ENCODE peak calls at places on chromosomes 7 and 10, in eight cellular contexts. C is GM04504; W is AG10803; M is iris pigment epithelial cell; B is H7; U is AG08395; Y is left cardiac atrium; I is effector CD4-positive, alpha-beta T cell. K is an unnamed sample.

GRCh38 chr10:80185522-80186299 is 19.6 kb downstream of the ANXA11 start:
- DNase-seq in C (no peak), W (no peak), M (no peak), B (no peak), U (no peak), Y (peak), I (no peak), K (no peak)

GRCh38 chr10:9608592-9608991 is 1409.1 kb upstream of the CELF2 start:
- DNase-seq in C (no peak), W (peak), M (peak), B (no peak), U (peak), Y (no peak), I (no peak), K (no peak)

GRCh38 chr10:130138479-130138866 is 2.3 kb downstream of the GLRX3 start:
- DNase-seq in C (no peak), W (peak), M (peak), B (no peak), U (peak), Y (no peak), I (no peak), K (no peak)

GRCh38 chr7:82317257-82317721 is 126.3 kb downstream of the CACNA2D1 start:
- DNase-seq in C (no peak), W (no peak), M (no peak), B (no peak), U (no peak), Y (no peak), I (no peak), K (no peak)

GRCh38 chr7:89028319-89028718 is 232.8 kb upstream of the TEX47 start:
- DNase-seq in C (no peak), W (no peak), M (no peak), B (no peak), U (no peak), Y (no peak), I (no peak), K (no peak)

GRCh38 chr7:132160525-132161230 is 415.6 kb downstream of the PLXNA4 start:
- DNase-seq in C (peak), W (peak), M (no peak), B (no peak), U (peak), Y (no peak), I (no peak), K (no peak)

GRCh38 chr10:84012831-84013458 is 126.4 kb upstream of the GHITM start:
- DNase-seq in C (no peak), W (no peak), M (no peak), B (no peak), U (no peak), Y (no peak), I (no peak), K (no peak)

GRCh38 chr10:78995977-78996355 is 72.8 kb upstream of the ZMIZ1 start:
- DNase-seq in C (no peak), W (no peak), M (no peak), B (no peak), U (no peak), Y (no peak), I (no peak), K (no peak)

GRCh38 chr7:16648551-16648950 is 2.6 kb downstream of the BZW2 start:
- DNase-seq in C (no peak), W (no peak), M (no peak), B (peak), U (no peak), Y (no peak), I (no peak), K (no peak)

K was measured in T-helper 9 cell.